ENCODE peak calls at places on chromosomes 13 and 19, in nine cellular contexts. N is neuronal stem cell, G is fibroblast of pulmonary artery, P is GM23338, I is ovary, A is tibial artery, U is bronchial epithelial cell, B is A549, K is HFF-Myc. F is an unnamed sample.

GRCh38 chr13:85241045-85241444 is 558.2 kb downstream of the SLITRK6 start:
- DNase-seq in N (no peak), G (peak), P (no peak), I (no peak), A (no peak), U (peak), B (no peak), K (peak), F (no peak)

GRCh38 chr13:113672002-113672651 is 5.1 kb downstream of the GRK1 start:
- DNase-seq in N (no peak), G (no peak), P (no peak), I (no peak), A (no peak), U (no peak), B (no peak), K (no peak), F (no peak)

GRCh38 chr19:6064016-6064702 is 46.1 kb downstream of the RFX2 start:
- DNase-seq in N (no peak), G (no peak), P (no peak), I (peak), A (peak), U (peak), B (peak), K (no peak), F (peak)

GRCh38 chr13:27172495-27172842 is 858 bp upstream of the USP12 start:
- DNase-seq in N (no peak), G (peak), P (no peak), I (no peak), A (no peak), U (no peak), B (peak), K (no peak), F (no peak)

GRCh38 chr19:35715981-35716734 is 1.6 kb upstream of the KMT2B start:
- DNase-seq in N (no peak), G (peak), P (peak), I (peak), A (no peak), U (no peak), B (peak), K (no peak), F (no peak)

GRCh38 chr13:48492123-48493075 is 40.5 kb downstream of the RCBTB2 start:
- DNase-seq in N (no peak), G (peak), P (no peak), I (peak), A (peak), U (no peak), B (no peak), K (peak), F (peak)

GRCh38 chr19:36939153-36939552 is 23.0 kb downstream of the ZNF568 start:
- DNase-seq in N (no peak), G (no peak), P (peak), I (no peak), A (no peak), U (no peak), B (no peak), K (no peak), F (no peak)

GRCh38 chr13:26074706-26075105 is 22.9 kb upstream of the SHISA2 start:
- DNase-seq in N (no peak), G (peak), P (no peak), I (no peak), A (no peak), U (no peak), B (peak), K (no peak), F (no peak)

GRCh38 chr13:39311619-39312018 is 273.4 kb downstream of the NHLRC3 start:
- DNase-seq in N (no peak), G (peak), P (no peak), I (no peak), A (no peak), U (no peak), B (no peak), K (no peak), F (no peak)

GRCh38 chr19:40623403-40624239 is 22.5 kb downstream of the LTBP4 start:
- DNase-seq in N (no peak), G (peak), P (peak), I (no peak), A (no peak), U (peak), B (peak), K (no peak), F (peak)

GRCh38 chr19:6378036-6378435 is 2.3 kb upstream of the PSPN start:
- DNase-seq in N (no peak), G (peak), P (peak), I (no peak), A (no peak), U (no peak), B (no peak), K (no peak), F (no peak)

GRCh38 chr13:21039097-21039800 is 22.1 kb downstream of the LATS2 start:
- DNase-seq in N (no peak), G (no peak), P (no peak), I (no peak), A (no peak), U (no peak), B (no peak), K (no peak), F (no peak)

GRCh38 chr19:35903550-35904179 is 1.3 kb downstream of the HCST start:
- DNase-seq in N (no peak), G (peak), P (peak), I (peak), A (peak), U (peak), B (peak), K (peak), F (peak)

GRCh38 chr19:45514376-45515051 is 7.2 kb downstream of the VASP start:
- DNase-seq in N (no peak), G (no peak), P (no peak), I (no peak), A (no peak), U (no peak), B (peak), K (no peak), F (peak)

GRCh38 chr13:77820431-77821149 is 98.0 kb downstream of the EDNRB start:
- DNase-seq in N (no peak), G (no peak), P (peak), I (no peak), A (no peak), U (no peak), B (no peak), K (no peak), F (no peak)

GRCh38 chr19:34525001-34525400 is 43.4 kb downstream of the WTIP start:
- DNase-seq in N (no peak), G (no peak), P (no peak), I (no peak), A (no peak), U (no peak), B (no peak), K (no peak), F (no peak)

GRCh38 chr19:38665950-38666661 is 18.7 kb downstream of the ACTN4 start:
- DNase-seq in N (peak), G (peak), P (peak), I (peak), A (peak), U (no peak), B (peak), K (no peak), F (peak)

GRCh38 chr19:40718774-40719391 is 2.0 kb downstream of the ITPKC start:
- DNase-seq in N (no peak), G (peak), P (peak), I (peak), A (peak), U (peak), B (peak), K (no peak), F (peak)

GRCh38 chr13:111401151-111401550 is 80.7 kb downstream of the TEX29 start:
- DNase-seq in N (no peak), G (no peak), P (no peak), I (no peak), A (peak), U (no peak), B (no peak), K (no peak), F (no peak)

GRCh38 chr19:13044160-13044853 is 49.0 kb downstream of the NFIX start:
- DNase-seq in N (no peak), G (no peak), P (no peak), I (no peak), A (no peak), U (peak), B (no peak), K (no peak), F (no peak)

GRCh38 chr19:38734426-38735256 is 9.6 kb downstream of the CAPN12 start:
- DNase-seq in N (no peak), G (no peak), P (no peak), I (peak), A (peak), U (peak), B (peak), K (no peak), F (peak)

GRCh38 chr13:90299238-90299637 is 1048.2 kb upstream of the MIR17HG start:
- DNase-seq in N (no peak), G (no peak), P (peak), I (no peak), A (no peak), U (no peak), B (no peak), K (no peak), F (no peak)

GRCh38 chr19:1134431-1134830 is 30.6 kb downstream of the GPX4 start:
- DNase-seq in N (no peak), G (peak), P (no peak), I (no peak), A (no peak), U (peak), B (no peak), K (no peak), F (no peak)

GRCh38 chr19:31639306-31639705 is 290.1 kb upstream of the TSHZ3 start:
- DNase-seq in N (no peak), G (no peak), P (no peak), I (no peak), A (no peak), U (no peak), B (no peak), K (no peak), F (no peak)

GRCh38 chr13:26499209-26499601 is 58.3 kb upstream of the WASF3 start:
- DNase-seq in N (no peak), G (no peak), P (no peak), I (no peak), A (no peak), U (peak), B (no peak), K (no peak), F (no peak)

GRCh38 chr13:59476376-59476775 is 687.4 kb downstream of the DIAPH3 start:
- DNase-seq in N (no peak), G (peak), P (no peak), I (no peak), A (no peak), U (peak), B (no peak), K (no peak), F (no peak)

GRCh38 chr19:51137812-51138425 is 4.2 kb upstream of the SIGLEC7 start:
- DNase-seq in N (no peak), G (no peak), P (no peak), I (no peak), A (peak), U (no peak), B (no peak), K (no peak), F (no peak)

GRCh38 chr19:8334458-8335342 is 8.4 kb downstream of the KANK3 start:
- DNase-seq in N (peak), G (peak), P (peak), I (no peak), A (no peak), U (peak), B (peak), K (no peak), F (peak)

GRCh38 chr13:24208314-24208713 is 47.8 kb downstream of the SPATA13 start:
- DNase-seq in N (no peak), G (peak), P (no peak), I (no peak), A (no peak), U (peak), B (peak), K (peak), F (no peak)

GRCh38 chr19:35755550-35756371 is 1.1 kb downstream of the HSPB6 start:
- DNase-seq in N (no peak), G (peak), P (peak), I (peak), A (peak), U (no peak), B (no peak), K (no peak), F (peak)

GRCh38 chr19:33720691-33721682 is 75.7 kb upstream of the KCTD15 start:
- DNase-seq in N (no peak), G (no peak), P (no peak), I (no peak), A (no peak), U (no peak), B (peak), K (no peak), F (no peak)

GRCh38 chr13:106151056-106151699 is 384.3 kb downstream of the EFNB2 start:
- DNase-seq in N (peak), G (peak), P (peak), I (no peak), A (no peak), U (peak), B (peak), K (peak), F (peak)

GRCh38 chr19:47720669-47721068 is 7.4 kb downstream of the EHD2 start:
- DNase-seq in N (no peak), G (no peak), P (no peak), I (no peak), A (no peak), U (no peak), B (no peak), K (no peak), F (no peak)
- H3K4me3 ChIP-seq in N (no peak), G (no peak), P (no peak), I (no peak), A (no peak), U (no peak), B (no peak), K (no peak), F (no peak)

GRCh38 chr19:18194208-18194530 is 1.2 kb downstream of the MPV17L2 start:
- DNase-seq in N (no peak), G (no peak), P (no peak), I (no peak), A (no peak), U (no peak), B (no peak), K (no peak), F (no peak)

GRCh38 chr19:18196511-18196845 is 3.5 kb downstream of the MPV17L2 start:
- DNase-seq in N (no peak), G (no peak), P (no peak), I (no peak), A (no peak), U (no peak), B (no peak), K (no peak), F (no peak)

GRCh38 chr19:18193388-18194207 is 580 bp downstream of the MPV17L2 start:
- DNase-seq in N (no peak), G (no peak), P (no peak), I (peak), A (peak), U (no peak), B (no peak), K (no peak), F (no peak)

GRCh38 chr19:18192673-18193387 is at the start of gene MPV17L2:
- DNase-seq in N (peak), G (peak), P (peak), I (peak), A (peak), U (peak), B (peak), K (peak), F (peak)

DNA sequence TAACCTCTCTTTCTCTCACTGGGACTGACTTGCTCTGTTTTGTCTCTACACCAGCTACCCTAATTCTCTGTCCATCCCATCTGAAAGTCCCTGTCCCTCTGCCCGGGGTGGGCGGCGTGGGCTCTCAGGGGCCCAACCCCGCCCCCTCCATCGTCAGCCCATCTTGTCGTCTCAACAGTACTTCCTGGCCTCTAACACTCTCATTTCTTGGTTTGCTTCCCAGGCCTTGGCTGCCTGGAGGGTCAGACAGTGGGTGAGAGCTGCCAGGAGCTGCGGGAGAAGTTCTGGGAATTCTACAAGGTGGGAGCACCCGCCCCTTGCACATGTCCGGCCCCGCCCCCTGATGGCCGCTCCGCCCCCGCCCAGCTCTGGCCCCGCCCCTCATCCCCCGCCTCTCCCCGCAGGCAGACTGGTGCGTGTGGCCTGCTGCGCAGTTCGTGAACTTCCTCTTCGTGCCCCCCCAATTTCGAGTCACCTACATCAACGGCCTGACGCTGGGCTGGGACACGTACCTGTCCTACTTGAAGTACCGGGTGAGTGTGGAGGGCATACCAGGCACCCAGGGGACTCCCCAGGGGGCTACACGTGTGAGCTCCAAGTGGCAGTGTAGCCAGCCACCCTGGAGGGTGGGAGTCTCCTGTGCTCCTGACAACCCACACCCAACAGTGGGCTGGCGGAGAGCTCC is 1.7 kb downstream of the MPV17L2 start:
- DNase-seq in N (no peak), G (peak), P (peak), I (peak), A (no peak), U (no peak), B (no peak), K (no peak), F (peak)
- H3K4me3 ChIP-seq in N (peak), G (peak), P (peak), I (peak), A (peak), U (no peak), B (no peak), K (peak), F (peak)

DNA sequence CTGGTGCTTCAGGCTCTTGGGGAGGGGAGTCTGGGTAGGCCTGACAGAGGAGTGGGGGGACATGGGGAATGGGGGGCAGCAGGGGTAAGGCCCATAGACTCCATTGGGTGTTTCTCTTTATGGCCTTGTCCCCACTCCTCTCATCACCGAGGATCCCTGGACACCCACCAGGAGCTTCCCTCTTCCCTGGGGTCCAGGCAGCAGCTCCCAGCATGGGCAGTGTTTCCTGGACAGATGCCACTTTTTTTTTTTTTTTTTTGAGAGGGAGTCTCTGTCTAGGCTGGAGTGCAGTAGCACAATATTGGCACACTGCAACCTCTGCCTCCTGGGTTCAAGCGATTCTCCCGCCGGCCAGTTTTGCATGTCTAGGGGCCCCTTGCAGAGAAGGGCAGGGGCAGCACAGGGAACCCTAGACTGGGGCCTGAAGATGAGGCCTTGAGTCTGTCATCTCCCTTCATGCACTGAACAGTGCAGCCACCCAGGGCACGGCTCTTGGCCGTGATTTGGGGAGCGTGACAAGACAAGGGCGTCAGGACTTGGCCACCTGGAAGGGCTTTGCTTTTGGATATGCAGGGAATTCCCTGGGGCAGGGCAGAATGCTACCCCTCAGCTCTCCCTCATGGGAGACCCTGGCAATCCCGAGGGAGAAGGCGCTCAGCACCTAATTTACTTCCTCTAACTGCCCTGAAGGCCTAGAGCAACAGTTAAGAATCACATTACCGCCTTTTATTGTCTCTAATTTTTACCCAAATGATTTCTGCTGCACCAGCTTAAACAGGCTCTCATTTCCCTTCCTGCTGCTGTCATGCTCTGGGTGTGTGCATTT is 213.9 kb upstream of the ZNF536 start:
- DNase-seq in N (no peak), G (no peak), P (no peak), I (no peak), A (no peak), U (no peak), B (no peak), K (no peak), F (no peak)
- H3K4me3 ChIP-seq in N (no peak), G (no peak), P (no peak), I (no peak), A (no peak), U (no peak), B (no peak), K (no peak), F (no peak)

DNA sequence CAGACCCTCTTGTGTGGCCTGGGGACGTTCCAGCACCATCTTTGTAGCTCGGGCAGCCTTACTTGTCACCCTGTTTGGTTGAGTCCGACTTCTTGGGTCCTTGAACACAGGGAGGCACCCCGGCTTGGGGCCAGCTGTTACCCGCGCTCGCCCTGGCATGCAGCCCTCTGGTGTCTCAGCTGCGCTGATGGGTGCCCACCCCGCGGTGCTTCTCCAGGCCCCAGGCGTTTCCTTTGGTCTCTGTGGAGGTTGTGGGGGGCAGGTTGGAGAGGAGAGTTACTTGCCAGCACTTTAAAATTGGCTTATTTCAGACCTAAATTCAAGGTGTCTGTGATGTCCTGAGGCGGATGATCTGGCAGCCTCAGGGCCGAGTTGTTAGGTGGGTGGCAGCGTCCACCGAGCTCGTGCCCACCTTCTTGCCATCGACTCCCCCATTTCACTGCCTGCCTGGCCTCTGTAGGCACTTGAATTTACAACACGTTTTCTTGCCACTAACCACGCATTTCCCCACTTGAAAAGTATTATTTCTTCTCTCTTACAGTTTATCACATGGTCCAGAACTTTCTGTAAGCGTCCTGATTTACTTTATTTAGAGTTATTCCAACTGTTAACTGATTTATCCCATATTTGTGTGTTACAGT is 16.9 kb downstream of the UBAC2 start:
- DNase-seq in N (no peak), G (no peak), P (no peak), I (no peak), A (no peak), U (no peak), B (no peak), K (no peak), F (no peak)
- H3K4me3 ChIP-seq in N (no peak), G (no peak), P (no peak), I (no peak), A (no peak), U (no peak), B (no peak), K (no peak), F (no peak)

GRCh38 chr19:49301165-49301865 is 23.7 kb downstream of the SLC6A16 start:
- DNase-seq in N (peak), G (peak), P (peak), I (peak), A (peak), U (peak), B (peak), K (peak), F (peak)
- H3K4me3 ChIP-seq in N (no peak), G (peak), P (no peak), I (no peak), A (no peak), U (no peak), B (peak), K (no peak), F (no peak)

F was measured in transverse colon.